ENCODE peak calls at places on chromosomes 16 and 17, in seven cellular contexts. R is progenitor cell of endocrine pancreas, E is breast epithelium, X is HCT116, S is fibroblast of pulmonary artery, A is activated B cell treated with CpG ODN at 0.5 μM for 24 hours, L is pancreas. Y is an unnamed sample.
A peak's percentile ranks its signal among the peaks of the same experiment; 100 is the strongest.

GRCh38 chr16:84312783-84313382 is 18.2 kb downstream of the WFDC1 start:
- DNase-seq in R (peak; percentile 27), E (no peak), X (peak; percentile 57), S (no peak), A (no peak), L (no peak), Y (no peak)

GRCh38 chr16:28179354-28179753 is 32.4 kb downstream of the XPO6 start:
- DNase-seq in R (no peak), E (no peak), X (no peak), S (no peak), A (no peak), L (no peak), Y (no peak)

GRCh38 chr17:39719563-39719962 is 10.8 kb downstream of the MIEN1 start:
- DNase-seq in R (no peak), E (no peak), X (no peak), S (no peak), A (no peak), L (no peak), Y (no peak)

GRCh38 chr17:27565874-27566672 is 64.9 kb upstream of the LGALS9 start:
- DNase-seq in R (no peak), E (no peak), X (no peak), S (no peak), A (no peak), L (no peak), Y (no peak)

GRCh38 chr16:12010388-12011251 is 34.1 kb downstream of the SNX29 start:
- DNase-seq in R (no peak), E (no peak), X (no peak), S (peak; percentile 16), A (no peak), L (no peak), Y (no peak)

GRCh38 chr16:66878067-66878466 is 2.2 kb upstream of the PDP2 start:
- DNase-seq in R (no peak), E (no peak), X (no peak), S (no peak), A (no peak), L (no peak), Y (peak; percentile 84)

GRCh38 chr16:77584205-77584859 is 138.0 kb upstream of the NUDT7 start:
- DNase-seq in R (peak; percentile 35), E (peak; percentile 40), X (peak; percentile 46), S (peak; percentile 87), A (no peak), L (no peak), Y (peak; percentile 37)

GRCh38 chr16:22360963-22361659 is 13.3 kb downstream of the CDR2 start:
- DNase-seq in R (no peak), E (no peak), X (no peak), S (no peak), A (no peak), L (no peak), Y (no peak)

GRCh38 chr17:77459018-77459755 is 318.4 kb downstream of the SEC14L1 start:
- DNase-seq in R (no peak), E (no peak), X (no peak), S (no peak), A (no peak), L (no peak), Y (no peak)

GRCh38 chr16:27313422-27314160 is at the start of gene IL4R:
- DNase-seq in R (peak; percentile 53), E (peak; percentile 81), X (peak; percentile 22), S (peak; percentile 93), A (peak; percentile 77), L (peak; percentile 86), Y (no peak)

GRCh38 chr17:56798916-56799315 is 34.8 kb downstream of the C17orf67 start:
- DNase-seq in R (no peak), E (no peak), X (no peak), S (peak; percentile 12), A (no peak), L (no peak), Y (no peak)

GRCh38 chr16:72400257-72401078 is 228.5 kb upstream of the PMFBP1 start:
- DNase-seq in R (peak; percentile 14), E (no peak), X (peak; percentile 28), S (peak; percentile 88), A (no peak), L (no peak), Y (peak; percentile 47)

GRCh38 chr17:48642059-48642842 is 16.1 kb upstream of the HOXB9 start:
- DNase-seq in R (no peak), E (no peak), X (no peak), S (no peak), A (no peak), L (no peak), Y (no peak)

GRCh38 chr17:44587339-44587738 is 30.1 kb downstream of the FZD2 start:
- DNase-seq in R (no peak), E (no peak), X (peak; percentile 51), S (peak; percentile 93), A (no peak), L (no peak), Y (no peak)

GRCh38 chr16:49436181-49436580 is 62.6 kb downstream of the C16orf78 start:
- DNase-seq in R (no peak), E (no peak), X (no peak), S (no peak), A (no peak), L (no peak), Y (no peak)

GRCh38 chr17:7107012-7107754 is 7.4 kb downstream of the ASGR2 start:
- DNase-seq in R (no peak), E (no peak), X (no peak), S (no peak), A (no peak), L (no peak), Y (no peak)

GRCh38 chr16:24036614-24037013 is 200.8 kb downstream of the PRKCB start:
- DNase-seq in R (peak; percentile 31), E (no peak), X (peak; percentile 29), S (peak; percentile 59), A (no peak), L (no peak), Y (peak; percentile 11)

GRCh38 chr17:9959377-9959981 is 54.4 kb upstream of the RCVRN start:
- DNase-seq in R (peak; percentile 57), E (no peak), X (peak; percentile 28), S (peak; percentile 42), A (no peak), L (no peak), Y (no peak)

GRCh38 chr16:70018254-70018653 is 67.1 kb downstream of the CLEC18A start:
- DNase-seq in R (no peak), E (no peak), X (peak; percentile 61), S (peak; percentile 13), A (no peak), L (no peak), Y (peak; percentile 27)

GRCh38 chr16:85480727-85481101 is 132.4 kb upstream of the GSE1 start:
- DNase-seq in R (no peak), E (no peak), X (no peak), S (no peak), A (no peak), L (no peak), Y (no peak)

GRCh38 chr16:85481206-85481605 is 131.9 kb upstream of the GSE1 start:
- DNase-seq in R (no peak), E (no peak), X (no peak), S (no peak), A (no peak), L (no peak), Y (no peak)

GRCh38 chr16:85477801-85478363 is 135.2 kb upstream of the GSE1 start:
- DNase-seq in R (no peak), E (no peak), X (no peak), S (no peak), A (no peak), L (no peak), Y (no peak)

GRCh38 chr16:85481738-85482137 is 131.4 kb upstream of the GSE1 start:
- DNase-seq in R (no peak), E (no peak), X (no peak), S (no peak), A (no peak), L (no peak), Y (no peak)

DNA sequence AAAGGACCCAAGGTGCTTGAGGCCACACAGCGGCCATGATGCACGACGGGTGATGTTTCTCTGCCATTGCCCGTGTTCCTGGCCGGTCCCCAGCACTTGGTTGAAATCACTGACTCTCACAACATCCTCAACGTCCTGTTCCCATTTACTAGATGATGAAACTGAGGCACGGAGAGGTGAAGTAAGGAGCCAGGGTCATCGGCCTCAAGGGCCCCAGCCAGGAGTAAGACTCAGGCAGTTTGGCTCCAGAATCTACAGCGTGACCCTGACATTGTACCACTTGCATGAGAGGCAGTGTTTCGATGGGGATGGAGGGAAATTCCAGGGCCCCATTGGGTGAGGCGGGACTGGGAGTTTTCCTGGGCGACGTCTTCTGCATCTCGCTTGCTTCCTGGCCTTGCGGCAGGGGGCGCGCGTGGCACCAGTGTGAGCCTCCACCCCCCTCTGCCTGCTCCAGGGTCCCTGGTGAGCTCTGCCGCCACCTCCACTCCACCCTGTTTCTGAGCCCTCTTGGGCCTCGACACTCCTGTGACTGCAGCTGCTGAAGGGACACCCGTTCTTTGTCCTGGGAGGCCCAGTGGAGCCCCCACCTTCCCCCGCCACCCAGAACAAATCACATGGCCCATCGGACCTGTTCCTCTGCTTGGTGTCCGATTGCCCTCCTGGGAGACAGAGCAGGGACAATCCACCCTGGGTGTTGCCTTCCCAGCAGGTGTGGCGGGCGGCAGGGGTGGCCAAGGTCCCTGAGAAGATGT is 133.0 kb upstream of the GSE1 start:
- DNase-seq in R (no peak), E (no peak), X (no peak), S (no peak), A (peak; percentile 49), L (peak; percentile 76), Y (peak; percentile 26)
- TF ChIP-seq CTCF in R (peak; percentile 50), E (no peak), X (no peak), S (no peak), A (no peak), L (no peak), Y (peak; percentile 19)

GRCh38 chr17:80755650-80756405 is 211.2 kb downstream of the RPTOR start:
- DNase-seq in R (no peak), E (no peak), X (no peak), S (no peak), A (no peak), L (no peak), Y (no peak)
- TF ChIP-seq CTCF in R (peak; percentile 27), E (no peak), X (peak; percentile 51), S (peak; percentile 25), A (no peak), L (no peak), Y (no peak)

GRCh38 chr16:87644596-87644995 is 42.3 kb downstream of the JPH3 start:
- DNase-seq in R (no peak), E (no peak), X (no peak), S (no peak), A (no peak), L (no peak), Y (no peak)

GRCh38 chr16:87648236-87648635 is 45.9 kb downstream of the JPH3 start:
- DNase-seq in R (no peak), E (no peak), X (no peak), S (no peak), A (no peak), L (no peak), Y (no peak)

GRCh38 chr16:87647431-87648185 is 45.3 kb downstream of the JPH3 start:
- DNase-seq in R (no peak), E (no peak), X (no peak), S (no peak), A (no peak), L (no peak), Y (no peak)

GRCh38 chr16:87644186-87644585 is 41.9 kb downstream of the JPH3 start:
- DNase-seq in R (no peak), E (no peak), X (no peak), S (no peak), A (no peak), L (no peak), Y (no peak)

GRCh38 chr16:87645802-87646201 is 43.5 kb downstream of the JPH3 start:
- DNase-seq in R (no peak), E (no peak), X (no peak), S (no peak), A (no peak), L (no peak), Y (no peak)
- TF ChIP-seq CTCF in R (no peak), E (no peak), X (no peak), S (no peak), A (no peak), L (no peak), Y (no peak)

GRCh38 chr16:19900590-19900989 is 15.9 kb upstream of the GPRC5B start:
- DNase-seq in R (no peak), E (no peak), X (no peak), S (no peak), A (no peak), L (no peak), Y (no peak)
- TF ChIP-seq CTCF in R (no peak), E (no peak), X (peak; percentile 20), S (no peak), A (no peak), L (no peak), Y (no peak)